ENCODE peak calls at places on chromosome 13, in ten cellular contexts. J is A549, P is endothelial cell of umbilical vein, H is breast epithelium, C is endodermal cell, D is choroid plexus epithelial cell, V is lower lobe of right lung, Q is ovary, Z is Peyer's patch, E is fibroblast of pulmonary artery. Y is an unnamed sample.

GRCh38 chr13:19836472-19836871 is 27.0 kb downstream of the ZMYM5 start:
- DNase-seq in J (no peak), P (no peak), H (no peak), C (no peak), D (peak), V (no peak), Q (no peak), Z (no peak), E (peak), Y (peak)

GRCh38 chr13:107480130-107480529 is 735.2 kb downstream of the LIG4 start:
- DNase-seq in J (no peak), P (no peak), H (no peak), C (no peak), D (no peak), V (no peak), Q (no peak), Z (no peak), E (no peak), Y (no peak)

GRCh38 chr13:75411924-75412537 is 69.9 kb downstream of the TBC1D4 start:
- DNase-seq in J (no peak), P (no peak), H (no peak), C (no peak), D (no peak), V (no peak), Q (no peak), Z (no peak), E (no peak), Y (no peak)

GRCh38 chr13:80504453-80504852 is 163.5 kb upstream of the SPRY2 start:
- DNase-seq in J (no peak), P (no peak), H (no peak), C (no peak), D (peak), V (no peak), Q (no peak), Z (no peak), E (peak), Y (no peak)

GRCh38 chr13:40271931-40272775 is 394.3 kb downstream of the FOXO1 start:
- DNase-seq in J (no peak), P (peak), H (peak), C (peak), D (peak), V (peak), Q (peak), Z (no peak), E (peak), Y (peak)

GRCh38 chr13:109778102-109778542 is 8.3 kb downstream of the IRS2 start:
- DNase-seq in J (no peak), P (peak), H (no peak), C (no peak), D (peak), V (no peak), Q (no peak), Z (no peak), E (no peak), Y (no peak)

GRCh38 chr13:110232146-110232545 is 74.8 kb downstream of the COL4A1 start:
- DNase-seq in J (no peak), P (peak), H (no peak), C (peak), D (no peak), V (no peak), Q (no peak), Z (no peak), E (no peak), Y (no peak)

GRCh38 chr13:48978942-48979601 is 3.4 kb downstream of the FNDC3A start:
- DNase-seq in J (no peak), P (no peak), H (no peak), C (no peak), D (no peak), V (no peak), Q (no peak), Z (no peak), E (peak), Y (peak)

GRCh38 chr13:72696590-72696989 is 30.8 kb downstream of the MZT1 start:
- DNase-seq in J (no peak), P (peak), H (no peak), C (no peak), D (peak), V (no peak), Q (no peak), Z (no peak), E (peak), Y (peak)

GRCh38 chr13:62432295-62432694 is 1016.6 kb upstream of the PCDH20 start:
- DNase-seq in J (no peak), P (no peak), H (no peak), C (no peak), D (no peak), V (no peak), Q (no peak), Z (no peak), E (no peak), Y (no peak)

GRCh38 chr13:71240906-71241305 is 626.1 kb downstream of the DACH1 start:
- DNase-seq in J (no peak), P (peak), H (no peak), C (peak), D (peak), V (no peak), Q (no peak), Z (no peak), E (peak), Y (no peak)

GRCh38 chr13:105442941-105443340 is 1092.5 kb downstream of the EFNB2 start:
- DNase-seq in J (peak), P (peak), H (no peak), C (no peak), D (peak), V (no peak), Q (no peak), Z (no peak), E (peak), Y (peak)

GRCh38 chr13:48562296-48563066 is 29.6 kb upstream of the RCBTB2 start:
- DNase-seq in J (no peak), P (no peak), H (no peak), C (no peak), D (no peak), V (no peak), Q (no peak), Z (peak), E (no peak), Y (no peak)

GRCh38 chr13:90362718-90363117 is 984.8 kb upstream of the MIR17HG start:
- DNase-seq in J (no peak), P (no peak), H (no peak), C (no peak), D (peak), V (no peak), Q (no peak), Z (no peak), E (peak), Y (peak)

GRCh38 chr13:94344126-94344863 is 135.2 kb downstream of the DCT start:
- DNase-seq in J (no peak), P (peak), H (no peak), C (no peak), D (peak), V (no peak), Q (no peak), Z (no peak), E (no peak), Y (peak)

GRCh38 chr13:105220886-105221285 is 1314.6 kb downstream of the EFNB2 start:
- DNase-seq in J (no peak), P (no peak), H (no peak), C (no peak), D (peak), V (no peak), Q (no peak), Z (no peak), E (peak), Y (no peak)

GRCh38 chr13:26529441-26529840 is 28.0 kb upstream of the WASF3 start:
- DNase-seq in J (no peak), P (peak), H (no peak), C (peak), D (peak), V (no peak), Q (peak), Z (no peak), E (peak), Y (peak)

GRCh38 chr13:19173752-19174151 is 7.9 kb downstream of the TUBA3C start:
- DNase-seq in J (no peak), P (no peak), H (no peak), C (no peak), D (no peak), V (no peak), Q (no peak), Z (no peak), E (no peak), Y (no peak)

GRCh38 chr13:36829753-36830152 is 10.7 kb downstream of the RFXAP start:
- DNase-seq in J (no peak), P (no peak), H (no peak), C (no peak), D (no peak), V (no peak), Q (no peak), Z (no peak), E (no peak), Y (no peak)

GRCh38 chr13:59906413-59907027 is 257.2 kb downstream of the DIAPH3 start:
- DNase-seq in J (no peak), P (peak), H (no peak), C (no peak), D (peak), V (no peak), Q (no peak), Z (no peak), E (peak), Y (peak)
- TF ChIP-seq CTCF in J (peak), P (peak), H (no peak), C (peak), D (peak), V (peak), Q (no peak), Z (peak), E (peak), Y (peak)

GRCh38 chr13:99237981-99238662 is 20.1 kb downstream of the GPR18 start:
- DNase-seq in J (no peak), P (no peak), H (no peak), C (no peak), D (no peak), V (no peak), Q (no peak), Z (no peak), E (no peak), Y (no peak)
- H3K4me3 ChIP-seq in J (no peak), P (no peak), H (no peak), C (no peak), D (no peak), V (peak), Q (no peak), Z (no peak), E (no peak), Y (no peak)

DNA sequence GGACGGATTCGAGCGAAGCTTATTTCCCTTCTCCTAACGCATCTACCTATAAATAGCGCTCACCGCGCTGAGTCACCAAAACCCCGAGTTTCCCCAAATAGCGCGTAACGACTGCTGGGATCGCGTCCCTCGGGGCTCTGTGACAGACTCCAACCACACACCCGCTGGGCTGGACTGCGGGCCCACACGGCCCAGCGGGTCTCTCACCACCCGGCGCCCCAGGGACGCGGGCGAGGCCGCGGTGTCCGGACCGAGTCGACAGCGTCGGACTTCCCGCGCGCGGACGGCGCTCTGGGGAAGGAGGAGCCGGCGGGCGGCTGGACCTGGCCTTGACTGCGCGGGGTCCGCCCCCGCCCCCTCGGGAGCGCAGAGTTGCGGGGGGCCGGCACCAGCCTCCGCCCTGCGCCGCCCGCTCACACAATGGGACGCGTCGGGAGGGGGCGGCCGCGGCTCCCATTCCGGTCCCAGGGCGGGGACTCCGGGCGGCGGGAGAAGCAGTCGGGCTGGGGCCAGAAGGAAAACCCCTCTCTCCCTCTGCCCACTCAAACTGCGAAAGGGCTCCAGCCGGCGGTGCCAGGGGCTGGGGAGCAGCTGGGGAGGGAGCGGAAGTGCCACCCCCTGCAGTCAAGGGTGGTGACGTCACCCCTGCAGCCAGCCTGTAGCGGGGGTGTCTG is 108.8 kb downstream of the KCNRG start:
- DNase-seq in J (peak), P (peak), H (peak), C (peak), D (peak), V (peak), Q (no peak), Z (peak), E (peak), Y (peak)
- TF ChIP-seq CTCF in J (no peak), P (no peak), H (no peak), C (peak), D (no peak), V (peak), Q (peak), Z (peak), E (no peak), Y (peak)

GRCh38 chr13:51780099-51780498 is 23.9 kb downstream of the DHRS12 start:
- DNase-seq in J (no peak), P (no peak), H (no peak), C (no peak), D (no peak), V (no peak), Q (no peak), Z (no peak), E (no peak), Y (no peak)

GRCh38 chr13:51778407-51778806 is 25.6 kb downstream of the DHRS12 start:
- DNase-seq in J (no peak), P (no peak), H (no peak), C (no peak), D (no peak), V (no peak), Q (no peak), Z (no peak), E (no peak), Y (no peak)

GRCh38 chr13:51776179-51776578 is 27.8 kb downstream of the DHRS12 start:
- DNase-seq in J (no peak), P (no peak), H (no peak), C (no peak), D (no peak), V (no peak), Q (no peak), Z (no peak), E (no peak), Y (no peak)

GRCh38 chr13:51781246-51782022 is 22.5 kb downstream of the DHRS12 start:
- DNase-seq in J (no peak), P (peak), H (no peak), C (peak), D (peak), V (no peak), Q (no peak), Z (no peak), E (peak), Y (no peak)

DNA sequence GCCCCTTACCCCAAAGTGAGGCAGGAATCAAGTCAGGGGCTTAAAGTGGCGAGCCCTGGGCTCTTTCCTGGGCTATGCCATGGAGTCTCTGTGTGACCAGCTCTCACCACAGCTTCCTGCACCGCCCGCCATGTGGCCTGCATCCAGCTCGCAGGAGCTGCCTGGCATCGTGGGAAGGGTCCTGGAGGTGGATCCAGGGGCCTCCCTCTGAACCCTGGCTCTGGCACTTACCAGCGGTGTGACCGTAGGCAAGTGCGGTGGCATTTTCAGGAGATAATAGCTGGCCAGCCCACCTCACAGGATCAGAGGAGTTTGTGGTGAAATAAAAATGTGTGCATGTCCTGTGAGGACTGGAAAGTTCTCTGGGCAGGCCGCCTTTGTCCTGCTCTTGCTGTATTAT is 26.0 kb downstream of the DHRS12 start:
- DNase-seq in J (no peak), P (no peak), H (no peak), C (no peak), D (no peak), V (no peak), Q (no peak), Z (no peak), E (no peak), Y (no peak)
- H3K4me3 ChIP-seq in J (no peak), P (no peak), H (no peak), C (no peak), D (no peak), V (no peak), Q (no peak), Z (no peak), E (no peak), Y (no peak)

GRCh38 chr13:30748717-30749116 is 13.4 kb downstream of the ALOX5AP start:
- DNase-seq in J (no peak), P (no peak), H (no peak), C (no peak), D (no peak), V (no peak), Q (no peak), Z (no peak), E (no peak), Y (no peak)
- TF ChIP-seq CTCF in J (no peak), P (no peak), H (no peak), C (no peak), D (no peak), V (no peak), Q (no peak), Z (no peak), E (no peak), Y (no peak)

GRCh38 chr13:41858783-41859182 is 102.1 kb downstream of the VWA8 start:
- DNase-seq in J (no peak), P (no peak), H (no peak), C (no peak), D (peak), V (no peak), Q (no peak), Z (no peak), E (no peak), Y (no peak)

GRCh38 chr13:41859555-41859954 is 101.4 kb downstream of the VWA8 start:
- DNase-seq in J (no peak), P (no peak), H (no peak), C (no peak), D (no peak), V (no peak), Q (no peak), Z (no peak), E (no peak), Y (no peak)

GRCh38 chr13:41864658-41865057 is 96.3 kb downstream of the VWA8 start:
- DNase-seq in J (no peak), P (no peak), H (no peak), C (no peak), D (peak), V (peak), Q (no peak), Z (no peak), E (peak), Y (no peak)
- H3K4me3 ChIP-seq in J (no peak), P (no peak), H (no peak), C (no peak), D (no peak), V (no peak), Q (no peak), Z (no peak), E (no peak), Y (no peak)

GRCh38 chr13:30898721-30899188 is 7.3 kb upstream of the MEDAG start:
- DNase-seq in J (no peak), P (peak), H (no peak), C (no peak), D (peak), V (no peak), Q (no peak), Z (no peak), E (peak), Y (peak)

GRCh38 chr13:30895773-30896172 is 10.3 kb upstream of the MEDAG start:
- DNase-seq in J (no peak), P (peak), H (no peak), C (no peak), D (peak), V (no peak), Q (peak), Z (no peak), E (peak), Y (peak)

GRCh38 chr13:30898070-30898469 is 8.0 kb upstream of the MEDAG start:
- DNase-seq in J (no peak), P (no peak), H (no peak), C (no peak), D (no peak), V (no peak), Q (no peak), Z (no peak), E (no peak), Y (no peak)

GRCh38 chr13:30889196-30889690 is 16.8 kb upstream of the MEDAG start:
- DNase-seq in J (no peak), P (no peak), H (no peak), C (no peak), D (no peak), V (no peak), Q (no peak), Z (no peak), E (no peak), Y (no peak)

DNA sequence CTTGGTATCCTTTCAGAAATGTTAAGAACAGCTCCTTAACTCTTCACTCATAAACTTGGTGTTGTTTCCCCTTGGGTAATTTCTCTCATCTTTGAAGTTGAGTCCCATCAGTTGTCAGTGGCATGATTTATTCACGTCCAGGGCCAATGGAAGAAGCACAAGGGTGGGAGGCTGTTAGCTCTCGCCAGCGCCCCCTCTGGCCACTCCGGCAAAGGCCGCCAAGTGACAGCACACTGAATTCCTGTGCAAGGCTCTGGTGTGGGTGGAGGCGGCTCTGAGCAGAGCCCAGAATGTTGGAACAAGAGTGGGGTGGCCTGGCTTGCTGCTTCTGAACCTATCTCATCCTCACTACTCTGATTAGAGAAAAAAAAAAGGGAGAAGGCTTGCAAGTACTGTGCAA is 13.1 kb upstream of the MEDAG start:
- DNase-seq in J (peak), P (no peak), H (no peak), C (peak), D (peak), V (no peak), Q (no peak), Z (no peak), E (peak), Y (peak)
- TF ChIP-seq CTCF in J (peak), P (peak), H (no peak), C (peak), D (peak), V (peak), Q (no peak), Z (no peak), E (peak), Y (peak)

GRCh38 chr13:28820099-28821051 is at the start of gene MTUS2:
- DNase-seq in J (no peak), P (peak), H (no peak), C (peak), D (peak), V (no peak), Q (no peak), Z (no peak), E (no peak), Y (no peak)
- H3K4me3 ChIP-seq in J (peak), P (no peak), H (peak), C (peak), D (peak), V (peak), Q (no peak), Z (peak), E (peak), Y (peak)